ENCODE peak calls at places on chromosomes 16 and 17, in ten cellular contexts. K is epithelial cell of esophagus; V is fibroblast of pulmonary artery; M is RWPE1; F is OCI-LY7; L is CD4-positive, alpha-beta T cell; X is GM20000; H is CD8-positive, alpha-beta T cell; S is A549; U is kidney epithelial cell. J is an unnamed sample.

GRCh38 chr16:57889960-57890751 is 80.8 kb downstream of the CNGB1 start:
- DNase-seq in S (no peak), F (no peak), K (no peak), M (no peak), H (no peak), L (no peak), X (no peak), U (no peak), V (peak; percentile 74), J (no peak)

GRCh38 chr16:17354121-17354750 is 116.5 kb downstream of the XYLT1 start:
- DNase-seq in H (no peak), V (no peak), X (no peak), L (no peak), K (no peak), F (no peak), M (no peak), U (no peak), S (no peak), J (no peak)

GRCh38 chr17:73089918-73090317 is 2.6 kb downstream of the SLC39A11 start:
- DNase-seq in S (no peak), L (no peak), M (no peak), V (no peak), X (no peak), U (no peak), H (no peak), F (no peak), K (no peak), J (no peak)

GRCh38 chr16:80200079-80200478 is 340.7 kb upstream of the DYNLRB2 start:
- DNase-seq in V (no peak), K (no peak), H (no peak), L (no peak), U (no peak), X (no peak), M (no peak), S (peak; percentile 40), F (no peak), J (no peak)

GRCh38 chr16:59440-60059 is 5.9 kb downstream of the SNRNP25 start:
- DNase-seq in V (no peak), U (no peak), K (no peak), X (no peak), H (no peak), F (no peak), S (no peak), M (no peak), L (no peak), J (no peak)

GRCh38 chr16:47995354-47995753 is 160.4 kb downstream of the ABCC12 start:
- DNase-seq in X (no peak), V (peak; percentile 4), U (no peak), L (no peak), S (no peak), F (no peak), H (no peak), K (no peak), M (no peak), J (no peak)

GRCh38 chr17:44310612-44311376 is 2.4 kb downstream of the RUNDC3A start:
- DNase-seq in L (no peak), U (no peak), K (no peak), X (no peak), S (no peak), M (no peak), H (no peak), V (no peak), F (no peak), J (no peak)

GRCh38 chr16:78210305-78210704 is 110.9 kb downstream of the WWOX start:
- DNase-seq in H (no peak), X (no peak), L (no peak), S (peak; percentile 23), V (no peak), U (peak; percentile 57), K (peak; percentile 94), M (peak; percentile 64), F (no peak), J (no peak)

GRCh38 chr17:65783845-65784334 is 222.4 kb upstream of the AXIN2 start:
- DNase-seq in V (peak; percentile 96), H (no peak), U (peak; percentile 77), M (peak; percentile 40), L (no peak), S (peak; percentile 89), X (no peak), F (no peak), K (peak; percentile 87), J (peak; percentile 71)

GRCh38 chr16:12972246-12972645 is 70.8 kb downstream of the SHISA9 start:
- DNase-seq in U (no peak), M (no peak), L (no peak), S (no peak), F (no peak), H (no peak), V (no peak), X (no peak), K (no peak), J (no peak)

GRCh38 chr17:2602597-2603017 is 9.2 kb downstream of the PAFAH1B1 start:
- DNase-seq in L (no peak), S (peak; percentile 39), X (no peak), H (no peak), K (peak; percentile 33), M (no peak), V (no peak), U (no peak), F (no peak), J (no peak)

GRCh38 chr17:44345497-44346026 is 460 bp downstream of the GRN start:
- DNase-seq in U (peak; percentile 61), M (no peak), K (peak; percentile 70), F (peak; percentile 71), X (peak; percentile 62), V (peak; percentile 59), L (peak; percentile 40), S (peak; percentile 75), H (no peak), J (no peak)

GRCh38 chr16:88926374-88926990 is 50.5 kb downstream of the CBFA2T3 start:
- DNase-seq in S (no peak), K (no peak), F (no peak), X (no peak), H (no peak), V (no peak), M (no peak), L (no peak), U (no peak), J (no peak)

GRCh38 chr17:72237223-72237622 is 116.4 kb downstream of the SOX9 start:
- DNase-seq in K (no peak), X (no peak), L (no peak), V (no peak), U (no peak), M (no peak), H (no peak), F (no peak), S (no peak), J (no peak)

GRCh38 chr16:27806388-27806787 is 256.4 kb downstream of the KATNIP start:
- DNase-seq in H (no peak), F (no peak), X (no peak), K (no peak), M (no peak), U (no peak), L (no peak), V (no peak), S (no peak), J (no peak)

GRCh38 chr17:72605543-72605942 is 484.7 kb downstream of the SOX9 start:
- DNase-seq in H (no peak), S (no peak), F (no peak), L (no peak), U (no peak), V (no peak), K (no peak), X (no peak), M (no peak), J (no peak)

GRCh38 chr17:77734371-77735050 is 224.0 kb upstream of the TNRC6C start:
- DNase-seq in H (no peak), K (peak; percentile 9), V (peak; percentile 73), M (peak; percentile 62), L (no peak), U (no peak), F (no peak), S (peak; percentile 37), X (no peak), J (no peak)

GRCh38 chr17:21019976-21020575 is 22.7 kb downstream of the USP22 start:
- DNase-seq in V (peak; percentile 53), M (no peak), K (no peak), L (peak; percentile 40), F (peak; percentile 71), X (peak; percentile 48), U (no peak), H (peak; percentile 26), S (peak; percentile 66), J (no peak)
- TF ChIP-seq CTCF in V (peak; percentile 45), M (no peak), K (peak; percentile 24), L (no peak), F (peak; percentile 80), X (peak; percentile 32), U (peak; percentile 28), H (no peak), S (peak; percentile 40), J (peak; percentile 30)

GRCh38 chr17:78998311-78999055 is 11.1 kb downstream of the CANT1 start:
- DNase-seq in H (no peak), V (no peak), L (no peak), S (no peak), X (no peak), K (peak; percentile 24), F (no peak), M (no peak), U (no peak), J (no peak)
- TF ChIP-seq CTCF in H (no peak), V (no peak), L (no peak), S (no peak), X (no peak), K (no peak), F (no peak), M (no peak), U (no peak), J (no peak)

GRCh38 chr17:7035591-7036368 is at the start of gene SLC16A13:
- DNase-seq in M (peak; percentile 100), F (peak; percentile 98), L (peak; percentile 98), V (peak; percentile 96), S (peak; percentile 99), X (peak; percentile 98), U (peak; percentile 88), H (peak; percentile 95), K (peak; percentile 99), J (peak; percentile 73)

GRCh38 chr17:7042507-7043194 is 1.2 kb downstream of the SLC16A11 start:
- DNase-seq in V (no peak), H (peak; percentile 31), U (no peak), L (peak; percentile 39), S (no peak), F (no peak), K (no peak), M (no peak), X (peak; percentile 70), J (no peak)

GRCh38 chr17:7034955-7035590 is 742 bp upstream of the SLC16A13 start:
- DNase-seq in S (no peak), U (no peak), K (no peak), L (peak; percentile 43), X (no peak), V (no peak), H (no peak), F (peak; percentile 38), M (no peak), J (no peak)

GRCh38 chr17:7041607-7042506 is 2.0 kb downstream of the SLC16A11 start:
- DNase-seq in U (no peak), V (no peak), S (no peak), H (no peak), K (no peak), F (no peak), M (no peak), L (no peak), X (peak; percentile 59), J (no peak)

GRCh38 chr17:7038025-7038862 is 2.4 kb downstream of the SLC16A13 start:
- DNase-seq in L (no peak), U (no peak), M (no peak), H (no peak), V (no peak), K (no peak), S (no peak), F (no peak), X (no peak), J (no peak)
- TF ChIP-seq CTCF in L (no peak), U (no peak), M (no peak), H (no peak), V (no peak), K (no peak), S (no peak), F (peak; percentile 26), X (no peak), J (no peak)

GRCh38 chr17:43024407-43025289 is at the start of gene RND2:
- DNase-seq in S (peak; percentile 96), H (peak; percentile 65), K (peak; percentile 87), U (peak; percentile 81), F (peak; percentile 93), V (peak; percentile 96), L (peak; percentile 70), X (peak; percentile 94), M (peak; percentile 82), J (peak; percentile 72)
- TF ChIP-seq CTCF in S (peak; percentile 73), H (peak; percentile 45), K (peak; percentile 73), U (peak; percentile 82), F (peak; percentile 84), V (peak; percentile 77), L (peak; percentile 21), X (peak; percentile 50), M (peak; percentile 77), J (peak; percentile 90)